ENCODE peak calls at places on chromosomes 11 and 22, in four cellular contexts. M, V, F and H are unnamed samples.

GRCh38 chr11:76761959-76762358 is 21.2 kb upstream of the TSKU start:
- DNase-seq in M (no peak), V (no peak), F (no peak), H (no peak)

GRCh38 chr11:2687782-2688191 is 12.0 kb downstream of the KCNQ1OT1 start:
- DNase-seq in M (no peak), V (peak), F (no peak), H (no peak)

GRCh38 chr22:48306284-48306683 is 1521.4 kb downstream of the BRD1 start:
- DNase-seq in M (no peak), V (no peak), F (no peak), H (no peak)

GRCh38 chr11:110174645-110175310 is 81.6 kb downstream of the ZC3H12C start:
- DNase-seq in M (no peak), V (no peak), F (no peak), H (no peak)

GRCh38 chr22:25702571-25703167 is 39.3 kb upstream of the MYO18B start:
- DNase-seq in M (no peak), V (no peak), F (no peak), H (no peak)

GRCh38 chr11:8070417-8071101 is 10.5 kb upstream of the TUB start:
- DNase-seq in M (no peak), V (peak), F (no peak), H (no peak)

GRCh38 chr22:35380537-35381423 is at the start of gene HMOX1:
- DNase-seq in M (peak), V (peak), F (peak), H (peak)

GRCh38 chr11:113555071-113555739 is 80.0 kb upstream of the DRD2 start:
- DNase-seq in M (no peak), V (no peak), F (no peak), H (no peak)

GRCh38 chr11:107669156-107669740 is 42.6 kb downstream of the SLN start:
- DNase-seq in M (no peak), V (no peak), F (no peak), H (no peak)

GRCh38 chr22:45318168-45318557 is 8.4 kb downstream of the FAM118A start:
- DNase-seq in M (peak), V (peak), F (peak), H (peak)

GRCh38 chr11:115939104-115939503 is 434.9 kb upstream of the CADM1 start:
- DNase-seq in M (no peak), V (no peak), F (no peak), H (no peak)

GRCh38 chr11:70292863-70293262 is 22.4 kb downstream of the PPFIA1 start:
- DNase-seq in M (no peak), V (no peak), F (no peak), H (no peak)

GRCh38 chr11:65553301-65554001 is 4.7 kb downstream of the LTBP3 start:
- DNase-seq in M (no peak), V (no peak), F (peak), H (no peak)

GRCh38 chr11:94938399-94939055 is 34.8 kb downstream of the CWC15 start:
- DNase-seq in M (no peak), V (peak), F (no peak), H (peak)

GRCh38 chr22:38455530-38456271 is 702 bp upstream of the KCNJ4 start:
- DNase-seq in M (no peak), V (no peak), F (no peak), H (no peak)

GRCh38 chr11:10975287-10975721 is 117.5 kb upstream of the ZBED5 start:
- DNase-seq in M (no peak), V (no peak), F (no peak), H (no peak)

GRCh38 chr11:59253001-59253400 is 40.3 kb upstream of the MPEG1 start:
- DNase-seq in M (no peak), V (no peak), F (no peak), H (no peak)

GRCh38 chr11:78910322-78910721 is 335.7 kb upstream of the NARS2 start:
- DNase-seq in M (no peak), V (no peak), F (no peak), H (no peak)

GRCh38 chr22:37624017-37624365 is 15.4 kb downstream of the GGA1 start:
- DNase-seq in M (no peak), V (peak), F (no peak), H (peak)

GRCh38 chr11:20050048-20050447 is 110.2 kb downstream of the DBX1 start:
- DNase-seq in M (no peak), V (no peak), F (no peak), H (no peak)

GRCh38 chr11:61334434-61335354 is 1.7 kb downstream of the TKFC start:
- DNase-seq in M (no peak), V (no peak), F (no peak), H (no peak)

GRCh38 chr11:95465887-95466286 is 234.9 kb upstream of the SESN3 start:
- DNase-seq in M (no peak), V (no peak), F (no peak), H (no peak)

GRCh38 chr22:45807156-45807915 is 135.7 kb downstream of the ATXN10 start:
- DNase-seq in M (no peak), V (no peak), F (no peak), H (no peak)

GRCh38 chr11:132992838-132993680 is 539.2 kb downstream of the OPCML start:
- DNase-seq in M (no peak), V (no peak), F (no peak), H (no peak)

GRCh38 chr11:27971256-27971655 is 136.7 kb downstream of the KIF18A start:
- DNase-seq in M (no peak), V (no peak), F (no peak), H (no peak)

GRCh38 chr11:33177676-33178336 is 16.5 kb upstream of the CSTF3 start:
- DNase-seq in M (no peak), V (no peak), F (no peak), H (no peak)

GRCh38 chr11:72584293-72584921 is 89.8 kb downstream of the PDE2A start:
- DNase-seq in M (peak), V (peak), F (peak), H (no peak)

GRCh38 chr11:44243633-44244343 is 66.2 kb downstream of the ALX4 start:
- DNase-seq in M (no peak), V (no peak), F (no peak), H (no peak)

GRCh38 chr22:42933783-42934144 is 76.7 kb upstream of the ARFGAP3 start:
- DNase-seq in M (no peak), V (no peak), F (peak), H (no peak)

GRCh38 chr11:114078423-114078822 is 18.9 kb downstream of the ZBTB16 start:
- DNase-seq in M (no peak), V (peak), F (no peak), H (no peak)

GRCh38 chr22:50189184-50189848 is 3.6 kb downstream of the TRABD start:
- DNase-seq in M (peak), V (no peak), F (no peak), H (no peak)

GRCh38 chr22:50192056-50192824 is 6.5 kb downstream of the TRABD start:
- DNase-seq in M (peak), V (no peak), F (peak), H (no peak)

GRCh38 chr22:50189849-50190181 is 4.1 kb downstream of the TRABD start:
- DNase-seq in M (no peak), V (no peak), F (no peak), H (no peak)

GRCh38 chr22:50191041-50191740 is 5.5 kb downstream of the TRABD start:
- DNase-seq in M (peak), V (no peak), F (peak), H (no peak)

DNA sequence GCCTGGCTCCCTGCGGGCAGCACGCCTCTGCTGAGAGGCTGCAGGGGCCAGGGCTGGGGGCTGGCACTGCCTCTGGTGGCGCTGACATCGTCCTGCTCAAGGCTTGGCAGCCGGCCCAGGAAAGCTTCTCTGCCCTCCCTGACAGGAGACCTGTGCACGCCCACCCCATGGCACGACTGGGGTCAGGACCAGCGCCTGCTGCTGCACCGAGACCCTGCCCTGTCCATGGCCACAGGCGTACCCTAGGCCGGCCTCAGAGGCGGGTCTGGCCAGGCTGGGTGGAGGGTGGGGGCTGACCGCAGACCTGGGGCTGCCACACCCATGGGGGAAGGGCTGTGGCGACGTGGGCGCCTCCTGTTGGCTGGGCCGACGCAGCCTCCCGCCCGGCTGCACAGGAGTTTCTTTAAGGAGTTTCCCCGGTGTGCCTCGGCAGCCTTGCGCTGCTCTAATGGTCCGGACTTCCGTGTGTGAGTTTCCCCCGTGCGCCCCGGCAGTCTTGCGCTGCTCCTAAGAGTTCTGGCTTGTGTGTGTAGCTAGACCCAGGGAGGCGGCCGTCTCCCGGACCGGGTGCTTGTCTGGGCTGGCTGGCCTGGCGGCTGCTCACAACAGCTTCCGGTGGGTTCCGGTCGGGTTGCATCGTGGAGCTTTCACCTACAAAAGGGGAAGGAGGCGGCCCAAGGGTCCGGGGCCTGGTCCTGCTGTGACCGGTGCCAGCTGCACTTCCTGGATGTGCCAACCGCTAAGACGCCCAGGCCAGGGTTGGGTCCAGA is 4.7 kb downstream of the TRABD start:
- DNase-seq in M (peak), V (peak), F (peak), H (peak)
- H3K4me3 ChIP-seq in M (peak), V (peak), F (peak), H (peak)

GRCh38 chr11:64317325-64317960 is at the start of gene TRMT112:
- DNase-seq in M (peak), V (peak), F (peak), H (peak)
- TF ChIP-seq POLR2AphosphoS5 in M (peak), V (no peak), F (peak), H (peak)

GRCh38 chr22:19001204-19001603 is 65.1 kb upstream of the PRODH start:
- DNase-seq in M (no peak), V (no peak), F (no peak), H (no peak)

GRCh38 chr22:19004471-19004870 is 68.4 kb upstream of the PRODH start:
- DNase-seq in M (no peak), V (no peak), F (no peak), H (no peak)

GRCh38 chr22:19005905-19006304 is 69.8 kb upstream of the PRODH start:
- DNase-seq in M (no peak), V (no peak), F (no peak), H (no peak)

GRCh38 chr22:19003518-19003917 is 67.4 kb upstream of the PRODH start:
- DNase-seq in M (no peak), V (no peak), F (no peak), H (no peak)

GRCh38 chr22:19002684-19003038 is 66.6 kb upstream of the PRODH start:
- DNase-seq in M (no peak), V (no peak), F (no peak), H (no peak)
- H3K4me3 ChIP-seq in M (no peak), V (no peak), F (no peak), H (no peak)

DNA sequence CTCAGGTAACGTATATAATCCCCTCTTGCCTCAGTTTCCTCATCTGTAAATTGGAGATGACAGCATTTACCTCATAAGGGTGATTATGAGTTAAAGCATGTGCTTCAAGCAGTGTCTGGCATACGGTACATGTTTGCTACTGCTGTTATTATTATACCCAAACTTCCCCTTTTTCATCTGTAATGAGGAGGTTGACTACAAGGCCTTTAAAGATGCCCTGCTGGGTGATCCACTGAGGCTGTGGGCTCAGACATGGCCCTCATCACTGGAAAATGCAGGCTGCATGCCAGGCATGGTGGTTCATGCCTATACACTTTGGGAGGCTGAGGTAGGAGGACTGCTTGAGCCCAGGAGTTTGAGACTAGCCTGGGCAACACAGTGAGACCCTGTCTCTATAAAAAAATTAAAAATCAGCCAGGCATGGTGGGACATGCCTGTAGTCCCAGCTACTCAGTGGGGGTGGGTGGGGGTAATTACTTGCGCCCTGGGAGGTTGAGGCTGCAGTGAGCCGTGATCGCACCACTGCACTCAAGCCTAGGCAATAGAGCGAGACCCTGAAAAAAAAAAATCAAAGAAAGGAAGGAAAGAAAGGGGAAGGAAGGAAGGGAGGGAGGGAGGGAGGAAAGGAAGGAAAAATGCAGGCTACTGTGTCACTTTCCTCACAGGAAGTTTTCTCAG is 4.3 kb downstream of the PIK3IP1 start:
- DNase-seq in M (no peak), V (no peak), F (no peak), H (no peak)
- TF ChIP-seq POLR2AphosphoS5 in M (peak), V (no peak), F (no peak), H (no peak)

DNA sequence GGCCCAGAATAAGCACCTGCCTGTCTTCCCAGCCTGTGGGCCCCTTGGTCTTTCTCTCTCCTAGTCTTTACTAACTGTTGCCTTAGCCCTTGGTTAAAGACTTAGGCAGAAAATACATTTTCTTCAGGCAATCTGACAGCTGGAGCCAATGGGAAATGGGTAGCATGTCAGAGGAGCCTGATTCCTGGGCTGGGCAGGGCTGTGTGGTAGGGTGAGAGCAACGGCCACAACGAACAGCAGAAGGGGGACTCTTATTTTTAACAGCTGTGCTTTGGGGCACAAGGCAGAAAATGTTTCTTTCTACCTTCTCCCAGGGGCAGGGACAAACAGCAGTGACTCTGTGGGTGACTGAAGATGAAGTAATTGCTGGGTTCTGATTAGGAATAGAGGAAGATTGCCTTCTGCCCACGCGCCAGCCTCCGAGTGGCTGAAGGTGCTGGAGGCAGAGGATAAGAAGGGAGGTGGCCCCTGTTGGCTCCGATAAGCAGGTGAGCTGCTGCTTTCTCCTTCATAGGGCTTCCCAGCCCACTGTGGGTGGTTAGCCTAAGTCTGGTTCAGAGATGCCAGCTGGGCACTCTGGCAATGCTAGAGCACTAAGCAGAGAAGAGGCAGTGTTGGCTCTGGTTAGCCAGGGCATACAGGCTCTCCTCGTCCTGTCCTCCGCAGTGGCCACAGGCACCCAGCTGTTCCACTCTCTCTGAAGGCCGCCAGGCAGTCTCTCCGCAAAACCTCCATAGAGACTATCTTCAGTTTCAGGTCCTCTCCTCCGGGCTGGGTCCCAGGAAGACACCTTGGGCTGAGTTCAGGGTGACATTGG is 1.5 kb downstream of the YPEL4 start:
- DNase-seq in M (no peak), V (no peak), F (peak), H (no peak)
- H3K4me3 ChIP-seq in M (no peak), V (peak), F (no peak), H (peak)